ENCODE peak calls at places on chromosomes 12 and 14, in seven cellular contexts. One of them, this sample, is unnamed.

GRCh38 chr12:64412458-64412857 is 8.3 kb downstream of the XPOT start:
- DNase-seq in activated CD8-positive, alpha-beta T cell treated with anti-CD3 and anti-CD28 coated beads, Interleukin-2, amount 10 ng/mL, durations not matched to agents 7 days and 5 days: no peak
- DNase-seq in EH: peak
- DNase-seq in AG09309: peak
- DNase-seq in NCI-H146: no peak
- DNase-seq in activated CD4-positive, alpha-beta T cell treated with anti-CD3 and anti-CD28 coated beads, Interleukin-2, amount 10 ng/mL, durations not matched to agents 7 days and 5 days: no peak
- DNase-seq in A172: no peak
- DNase-seq in this sample: no peak

GRCh38 chr14:51073751-51074150 is 21.2 kb downstream of the TRIM9 start:
- DNase-seq in AG09309: no peak
- DNase-seq in activated CD4-positive, alpha-beta T cell treated with anti-CD3 and anti-CD28 coated beads, Interleukin-2, amount 10 ng/mL, durations not matched to agents 7 days and 5 days: no peak
- DNase-seq in activated CD8-positive, alpha-beta T cell treated with anti-CD3 and anti-CD28 coated beads, Interleukin-2, amount 10 ng/mL, durations not matched to agents 7 days and 5 days: no peak
- DNase-seq in EH: no peak
- DNase-seq in A172: no peak
- DNase-seq in NCI-H146: no peak
- DNase-seq in this sample: no peak

GRCh38 chr14:103543721-103544626 is 15.0 kb downstream of the TRMT61A start:
- DNase-seq in NCI-H146: no peak
- DNase-seq in EH: no peak
- DNase-seq in AG09309: no peak
- DNase-seq in activated CD8-positive, alpha-beta T cell treated with anti-CD3 and anti-CD28 coated beads, Interleukin-2, amount 10 ng/mL, durations not matched to agents 7 days and 5 days: no peak
- DNase-seq in A172: no peak
- DNase-seq in activated CD4-positive, alpha-beta T cell treated with anti-CD3 and anti-CD28 coated beads, Interleukin-2, amount 10 ng/mL, durations not matched to agents 7 days and 5 days: no peak
- DNase-seq in this sample: no peak

GRCh38 chr12:64147860-64148259 is 74.2 kb downstream of the KICS2 start:
- DNase-seq in EH: no peak
- DNase-seq in A172: no peak
- DNase-seq in activated CD8-positive, alpha-beta T cell treated with anti-CD3 and anti-CD28 coated beads, Interleukin-2, amount 10 ng/mL, durations not matched to agents 7 days and 5 days: no peak
- DNase-seq in activated CD4-positive, alpha-beta T cell treated with anti-CD3 and anti-CD28 coated beads, Interleukin-2, amount 10 ng/mL, durations not matched to agents 7 days and 5 days: no peak
- DNase-seq in AG09309: no peak
- DNase-seq in NCI-H146: no peak
- DNase-seq in this sample: no peak

GRCh38 chr12:56362130-56363059 is at the start of gene APOF:
- DNase-seq in EH: no peak
- DNase-seq in activated CD8-positive, alpha-beta T cell treated with anti-CD3 and anti-CD28 coated beads, Interleukin-2, amount 10 ng/mL, durations not matched to agents 7 days and 5 days: no peak
- DNase-seq in activated CD4-positive, alpha-beta T cell treated with anti-CD3 and anti-CD28 coated beads, Interleukin-2, amount 10 ng/mL, durations not matched to agents 7 days and 5 days: no peak
- DNase-seq in NCI-H146: no peak
- DNase-seq in A172: no peak
- DNase-seq in AG09309: no peak
- DNase-seq in this sample: no peak

GRCh38 chr12:62335057-62335456 is 74.9 kb downstream of the USP15 start:
- DNase-seq in A172: no peak
- DNase-seq in AG09309: no peak
- DNase-seq in activated CD4-positive, alpha-beta T cell treated with anti-CD3 and anti-CD28 coated beads, Interleukin-2, amount 10 ng/mL, durations not matched to agents 7 days and 5 days: no peak
- DNase-seq in activated CD8-positive, alpha-beta T cell treated with anti-CD3 and anti-CD28 coated beads, Interleukin-2, amount 10 ng/mL, durations not matched to agents 7 days and 5 days: no peak
- DNase-seq in EH: no peak
- DNase-seq in NCI-H146: no peak
- DNase-seq in this sample: no peak

GRCh38 chr14:65070710-65071033 is 31.6 kb downstream of the MAX start:
- DNase-seq in AG09309: no peak
- DNase-seq in NCI-H146: no peak
- DNase-seq in activated CD8-positive, alpha-beta T cell treated with anti-CD3 and anti-CD28 coated beads, Interleukin-2, amount 10 ng/mL, durations not matched to agents 7 days and 5 days: no peak
- DNase-seq in A172: no peak
- DNase-seq in activated CD4-positive, alpha-beta T cell treated with anti-CD3 and anti-CD28 coated beads, Interleukin-2, amount 10 ng/mL, durations not matched to agents 7 days and 5 days: no peak
- DNase-seq in EH: peak
- DNase-seq in this sample: peak

GRCh38 chr12:630656-631632 is 32.3 kb downstream of the NINJ2 start:
- DNase-seq in NCI-H146: no peak
- DNase-seq in activated CD8-positive, alpha-beta T cell treated with anti-CD3 and anti-CD28 coated beads, Interleukin-2, amount 10 ng/mL, durations not matched to agents 7 days and 5 days: peak
- DNase-seq in AG09309: no peak
- DNase-seq in EH: no peak
- DNase-seq in activated CD4-positive, alpha-beta T cell treated with anti-CD3 and anti-CD28 coated beads, Interleukin-2, amount 10 ng/mL, durations not matched to agents 7 days and 5 days: peak
- DNase-seq in A172: no peak
- DNase-seq in this sample: peak

GRCh38 chr12:122866950-122867607 is 28.8 kb downstream of the VPS37B start:
- DNase-seq in A172: no peak
- DNase-seq in EH: no peak
- DNase-seq in activated CD4-positive, alpha-beta T cell treated with anti-CD3 and anti-CD28 coated beads, Interleukin-2, amount 10 ng/mL, durations not matched to agents 7 days and 5 days: no peak
- DNase-seq in NCI-H146: no peak
- DNase-seq in activated CD8-positive, alpha-beta T cell treated with anti-CD3 and anti-CD28 coated beads, Interleukin-2, amount 10 ng/mL, durations not matched to agents 7 days and 5 days: no peak
- DNase-seq in AG09309: no peak
- DNase-seq in this sample: no peak

GRCh38 chr14:51879170-51879569 is 18.8 kb downstream of the GNG2 start:
- DNase-seq in activated CD4-positive, alpha-beta T cell treated with anti-CD3 and anti-CD28 coated beads, Interleukin-2, amount 10 ng/mL, durations not matched to agents 7 days and 5 days: no peak
- DNase-seq in AG09309: no peak
- DNase-seq in EH: no peak
- DNase-seq in A172: no peak
- DNase-seq in NCI-H146: no peak
- DNase-seq in activated CD8-positive, alpha-beta T cell treated with anti-CD3 and anti-CD28 coated beads, Interleukin-2, amount 10 ng/mL, durations not matched to agents 7 days and 5 days: no peak
- DNase-seq in this sample: no peak

GRCh38 chr12:93682846-93683261 is 5.7 kb downstream of the CRADD start:
- DNase-seq in activated CD4-positive, alpha-beta T cell treated with anti-CD3 and anti-CD28 coated beads, Interleukin-2, amount 10 ng/mL, durations not matched to agents 7 days and 5 days: no peak
- DNase-seq in AG09309: no peak
- DNase-seq in NCI-H146: no peak
- DNase-seq in A172: no peak
- DNase-seq in activated CD8-positive, alpha-beta T cell treated with anti-CD3 and anti-CD28 coated beads, Interleukin-2, amount 10 ng/mL, durations not matched to agents 7 days and 5 days: no peak
- DNase-seq in EH: no peak
- DNase-seq in this sample: no peak

GRCh38 chr14:51165415-51165814 is 70.5 kb upstream of the TRIM9 start:
- DNase-seq in activated CD8-positive, alpha-beta T cell treated with anti-CD3 and anti-CD28 coated beads, Interleukin-2, amount 10 ng/mL, durations not matched to agents 7 days and 5 days: no peak
- DNase-seq in EH: no peak
- DNase-seq in activated CD4-positive, alpha-beta T cell treated with anti-CD3 and anti-CD28 coated beads, Interleukin-2, amount 10 ng/mL, durations not matched to agents 7 days and 5 days: no peak
- DNase-seq in NCI-H146: no peak
- DNase-seq in AG09309: no peak
- DNase-seq in A172: no peak
- DNase-seq in this sample: no peak

GRCh38 chr12:115355301-115355700 is 671.3 kb upstream of the TBX3 start:
- DNase-seq in activated CD8-positive, alpha-beta T cell treated with anti-CD3 and anti-CD28 coated beads, Interleukin-2, amount 10 ng/mL, durations not matched to agents 7 days and 5 days: no peak
- DNase-seq in AG09309: no peak
- DNase-seq in NCI-H146: no peak
- DNase-seq in activated CD4-positive, alpha-beta T cell treated with anti-CD3 and anti-CD28 coated beads, Interleukin-2, amount 10 ng/mL, durations not matched to agents 7 days and 5 days: no peak
- DNase-seq in EH: peak
- DNase-seq in A172: no peak
- DNase-seq in this sample: no peak

GRCh38 chr14:71209888-71210287 is 302.6 kb downstream of the PCNX1 start:
- DNase-seq in activated CD4-positive, alpha-beta T cell treated with anti-CD3 and anti-CD28 coated beads, Interleukin-2, amount 10 ng/mL, durations not matched to agents 7 days and 5 days: no peak
- DNase-seq in EH: peak
- DNase-seq in activated CD8-positive, alpha-beta T cell treated with anti-CD3 and anti-CD28 coated beads, Interleukin-2, amount 10 ng/mL, durations not matched to agents 7 days and 5 days: no peak
- DNase-seq in NCI-H146: no peak
- DNase-seq in AG09309: no peak
- DNase-seq in A172: no peak
- DNase-seq in this sample: no peak

GRCh38 chr14:90409209-90409730 is 12.4 kb downstream of the CALM1 start:
- DNase-seq in activated CD4-positive, alpha-beta T cell treated with anti-CD3 and anti-CD28 coated beads, Interleukin-2, amount 10 ng/mL, durations not matched to agents 7 days and 5 days: no peak
- DNase-seq in activated CD8-positive, alpha-beta T cell treated with anti-CD3 and anti-CD28 coated beads, Interleukin-2, amount 10 ng/mL, durations not matched to agents 7 days and 5 days: no peak
- DNase-seq in AG09309: peak
- DNase-seq in A172: peak
- DNase-seq in NCI-H146: no peak
- DNase-seq in EH: peak
- DNase-seq in this sample: no peak

GRCh38 chr12:113014565-113014964 is 36.2 kb downstream of the OAS2 start:
- DNase-seq in EH: no peak
- DNase-seq in activated CD4-positive, alpha-beta T cell treated with anti-CD3 and anti-CD28 coated beads, Interleukin-2, amount 10 ng/mL, durations not matched to agents 7 days and 5 days: no peak
- DNase-seq in AG09309: no peak
- DNase-seq in activated CD8-positive, alpha-beta T cell treated with anti-CD3 and anti-CD28 coated beads, Interleukin-2, amount 10 ng/mL, durations not matched to agents 7 days and 5 days: no peak
- DNase-seq in NCI-H146: no peak
- DNase-seq in A172: no peak
- DNase-seq in this sample: no peak

GRCh38 chr12:62776997-62777396 is 158.0 kb downstream of the PPM1H start:
- DNase-seq in activated CD4-positive, alpha-beta T cell treated with anti-CD3 and anti-CD28 coated beads, Interleukin-2, amount 10 ng/mL, durations not matched to agents 7 days and 5 days: no peak
- DNase-seq in AG09309: no peak
- DNase-seq in EH: no peak
- DNase-seq in A172: no peak
- DNase-seq in NCI-H146: no peak
- DNase-seq in activated CD8-positive, alpha-beta T cell treated with anti-CD3 and anti-CD28 coated beads, Interleukin-2, amount 10 ng/mL, durations not matched to agents 7 days and 5 days: no peak
- DNase-seq in this sample: no peak

This sample was measured in RPMI8226.